ENCODE peak calls at places on chromosome 22, in five cellular contexts. L is stomach; W is effector memory CD4-positive, alpha-beta T cell; Q is hepatocyte; S is A549. U is an unnamed sample. For H3K4me1, the result is how much of the 10 kb centered on the place peaks cover.

GRCh38 chr22:42914511-42915076 is 57.5 kb upstream of the ARFGAP3 start:
- DNase-seq in L (no peak), W (no peak), Q (no peak), S (no peak), U (no peak)

GRCh38 chr22:47201996-47202818 is 439.8 kb downstream of the TBC1D22A start:
- DNase-seq in L (peak), W (no peak), Q (no peak), S (no peak), U (peak)

GRCh38 chr22:48574776-48575566 is 1252.7 kb downstream of the BRD1 start:
- DNase-seq in L (no peak), W (no peak), Q (peak), S (peak), U (peak)

GRCh38 chr22:37218771-37219411 is 6.6 kb upstream of the SSTR3 start:
- DNase-seq in L (no peak), W (peak), Q (no peak), S (no peak), U (no peak)

GRCh38 chr22:27792452-27793165 is 8.9 kb downstream of the MN1 start:
- DNase-seq in L (no peak), W (no peak), Q (no peak), S (no peak), U (no peak)

GRCh38 chr22:22408731-22409696 is 99.5 kb downstream of the ZNF280B start:
- DNase-seq in L (no peak), W (no peak), Q (peak), S (peak), U (no peak)

GRCh38 chr22:36580846-36581245 is 51.9 kb upstream of the EIF3D start:
- DNase-seq in L (no peak), W (no peak), Q (no peak), S (no peak), U (no peak)

GRCh38 chr22:42993651-42994275 is 21.2 kb downstream of the PACSIN2 start:
- DNase-seq in L (peak), W (no peak), Q (no peak), S (no peak), U (no peak)

GRCh38 chr22:37314315-37315046 is 32.2 kb downstream of the CYTH4 start:
- DNase-seq in L (no peak), W (no peak), Q (no peak), S (no peak), U (no peak)

GRCh38 chr22:40285508-40285907 is 60.8 kb upstream of the ADSL start:
- DNase-seq in L (no peak), W (no peak), Q (no peak), S (no peak), U (no peak)

GRCh38 chr22:40294696-40295095 is 51.6 kb upstream of the ADSL start:
- DNase-seq in L (no peak), W (no peak), Q (no peak), S (no peak), U (no peak)

DNA sequence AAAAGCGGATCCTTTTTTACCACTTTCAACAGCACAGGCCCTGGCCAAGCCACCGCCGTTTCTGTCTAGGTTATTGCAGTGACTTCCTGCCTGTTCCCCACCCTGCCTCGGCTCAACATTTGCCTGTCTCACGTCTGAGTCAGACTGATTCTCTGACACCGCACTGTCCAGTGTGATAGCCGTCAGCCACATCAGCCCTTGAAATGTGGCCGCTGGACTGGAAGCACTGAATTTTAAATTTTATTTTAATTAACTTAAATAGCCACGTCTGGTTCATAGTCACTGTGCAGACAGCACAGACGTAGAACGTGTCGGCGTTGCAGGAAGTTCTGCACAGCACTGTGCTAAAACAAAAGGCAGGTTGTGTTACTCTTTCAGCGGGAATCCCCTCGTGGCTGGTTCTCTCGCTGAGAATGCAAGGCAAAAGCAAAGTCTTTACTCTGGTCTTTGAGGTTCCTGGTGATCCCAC is 56.3 kb upstream of the ADSL start:
- DNase-seq in L (peak), W (peak), Q (no peak), S (no peak), U (no peak)
- H3K4me1 ChIP-seq in L (under half), W (under half), Q (under half), S (under half), U (under half)

DNA sequence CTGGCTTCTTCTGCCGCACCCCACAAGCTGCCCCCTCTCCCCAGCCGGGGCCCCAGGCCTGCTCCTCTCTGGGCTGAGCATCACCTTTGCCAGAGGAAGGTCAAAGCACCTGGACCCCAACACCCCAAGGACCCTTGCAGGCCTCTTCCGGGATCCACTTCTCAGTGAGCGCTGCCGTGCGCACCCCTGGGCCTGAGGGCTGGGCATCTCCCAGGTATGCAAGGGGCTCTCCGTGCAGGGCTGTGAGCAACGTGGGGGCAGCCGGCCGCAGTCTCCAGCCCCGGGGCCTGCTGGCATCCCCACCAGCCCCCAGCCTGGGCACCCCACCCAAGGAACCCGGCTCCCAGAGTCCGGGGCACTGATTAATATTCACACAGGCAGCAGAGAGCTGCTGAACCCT is 64.0 kb downstream of the BRD1 start:
- DNase-seq in L (no peak), W (no peak), Q (no peak), S (no peak), U (no peak)
- H3K27ac ChIP-seq in L (no peak), W (no peak), Q (no peak), S (no peak), U (no peak)

GRCh38 chr22:19289475-19290161 is 1.9 kb downstream of the CLTCL1 start:
- DNase-seq in L (no peak), W (no peak), Q (peak), S (no peak), U (no peak)
- H3K4me1 ChIP-seq in L (under half), W (under half), Q (under half), S (half or more), U (under half)

DNA sequence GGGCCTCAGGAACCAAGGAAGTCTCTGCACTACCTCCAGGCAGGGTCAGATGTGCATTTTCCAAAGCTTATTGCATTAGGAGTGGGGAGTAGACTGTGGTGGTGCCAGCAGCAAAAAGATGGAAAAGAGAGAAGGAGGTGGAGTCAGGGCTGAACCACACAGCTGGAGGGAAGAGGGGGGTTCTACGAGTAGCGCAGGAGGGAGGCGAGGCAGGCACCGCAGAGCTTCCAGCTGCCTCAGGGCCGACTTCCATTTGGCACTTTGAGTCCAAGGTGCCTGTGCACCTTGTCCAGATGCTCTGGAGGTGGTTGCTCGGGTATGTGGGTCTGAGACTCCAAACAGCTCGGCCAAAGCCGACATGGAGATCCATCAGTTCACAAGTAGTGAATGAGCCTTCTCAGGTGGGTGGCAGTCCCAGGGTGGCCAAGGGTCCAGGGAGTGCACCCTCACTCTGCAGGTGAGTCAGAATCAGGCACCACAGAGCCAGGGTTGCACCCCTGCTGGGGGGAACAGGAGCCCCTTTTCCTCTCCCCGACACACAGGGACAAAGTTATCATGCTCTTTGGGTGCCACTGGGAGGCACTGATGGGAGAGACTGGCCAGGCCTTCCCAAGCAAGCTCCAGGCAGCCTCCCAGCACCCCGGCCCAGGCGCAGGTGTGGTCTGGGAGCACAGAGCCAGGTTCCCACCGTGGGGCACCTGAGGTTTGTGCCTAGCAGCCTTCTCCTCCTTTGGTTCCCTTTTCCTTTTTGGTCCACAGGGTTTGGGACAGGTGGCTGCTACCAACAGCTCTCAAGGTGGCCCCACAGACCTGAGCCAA is 30.2 kb downstream of the GGT5 start:
- DNase-seq in L (no peak), W (no peak), Q (no peak), S (no peak), U (no peak)
- H3K27ac ChIP-seq in L (no peak), W (no peak), Q (no peak), S (peak), U (no peak)

DNA sequence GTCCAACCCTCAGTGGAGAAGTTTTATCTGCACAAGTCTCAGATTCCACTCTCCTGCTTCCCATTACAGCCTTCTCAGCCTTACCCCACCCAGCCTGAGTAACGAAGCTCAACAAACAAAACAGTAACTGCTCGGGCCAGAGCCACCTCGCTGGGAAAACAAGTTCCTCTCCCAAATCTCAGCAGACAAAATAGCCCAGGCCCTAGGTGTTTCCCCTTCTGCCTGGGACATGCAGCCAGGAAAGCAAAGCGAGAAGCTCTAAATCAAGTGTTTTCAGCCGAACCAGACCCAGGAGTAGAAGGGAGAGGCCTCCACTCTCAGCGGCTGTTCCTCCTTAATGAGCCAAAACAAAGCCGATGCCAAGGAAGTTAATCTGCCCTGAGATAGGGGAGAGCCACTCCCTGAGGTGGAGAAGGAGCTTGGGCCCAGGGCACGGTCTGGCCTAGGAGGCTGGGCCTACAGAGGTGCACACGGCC is 44.0 kb downstream of the LIF start:
- DNase-seq in L (peak), W (no peak), Q (peak), S (no peak), U (peak)
- H3K4me1 ChIP-seq in L (under half), W (under half), Q (under half), S (half or more), U (under half)

DNA sequence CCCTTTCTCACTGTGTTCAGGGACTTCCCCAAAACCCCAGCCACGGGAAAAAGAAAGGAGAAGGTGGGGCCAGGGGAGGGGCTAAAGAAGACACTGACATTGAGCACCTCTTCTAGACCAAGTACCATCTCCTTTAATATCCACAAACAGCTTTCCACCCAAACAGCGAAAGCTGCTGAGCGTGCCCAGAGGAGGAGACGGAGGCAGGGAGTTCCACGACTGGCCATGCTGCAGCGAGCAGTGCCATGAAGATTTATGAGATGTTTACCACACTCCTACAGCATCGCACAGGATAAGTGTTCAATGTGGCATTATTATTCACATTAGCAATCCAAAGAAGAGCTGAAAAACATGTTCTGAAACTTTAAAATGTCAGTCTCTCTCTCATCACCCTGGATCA is 127.4 kb downstream of the LARGE1 start:
- DNase-seq in L (no peak), W (no peak), Q (no peak), S (no peak), U (no peak)
- H3K27ac ChIP-seq in L (peak), W (no peak), Q (no peak), S (no peak), U (no peak)

DNA sequence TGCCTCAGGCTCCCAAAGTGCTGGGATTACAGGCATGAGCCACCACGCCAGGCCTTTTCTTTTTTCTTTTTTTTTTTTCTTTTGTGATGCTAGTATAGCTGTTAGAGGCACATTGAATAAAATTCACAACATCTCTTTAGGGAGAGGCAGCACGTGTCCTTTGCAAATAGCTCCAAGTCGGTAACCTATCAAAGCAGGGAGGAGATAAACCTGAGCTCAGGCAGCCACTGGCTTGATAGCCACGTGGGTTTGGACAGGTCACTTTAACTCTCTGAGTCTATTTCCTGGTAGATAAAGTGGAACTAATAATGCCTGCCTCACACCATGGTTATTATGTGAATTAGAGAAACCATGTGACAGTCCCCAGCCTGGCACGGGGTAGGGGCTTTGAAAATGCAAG is 43.1 kb upstream of the ATXN10 start:
- DNase-seq in L (no peak), W (no peak), Q (peak), S (no peak), U (no peak)
- H3K4me1 ChIP-seq in L (under half), W (under half), Q (under half), S (under half), U (under half)

DNA sequence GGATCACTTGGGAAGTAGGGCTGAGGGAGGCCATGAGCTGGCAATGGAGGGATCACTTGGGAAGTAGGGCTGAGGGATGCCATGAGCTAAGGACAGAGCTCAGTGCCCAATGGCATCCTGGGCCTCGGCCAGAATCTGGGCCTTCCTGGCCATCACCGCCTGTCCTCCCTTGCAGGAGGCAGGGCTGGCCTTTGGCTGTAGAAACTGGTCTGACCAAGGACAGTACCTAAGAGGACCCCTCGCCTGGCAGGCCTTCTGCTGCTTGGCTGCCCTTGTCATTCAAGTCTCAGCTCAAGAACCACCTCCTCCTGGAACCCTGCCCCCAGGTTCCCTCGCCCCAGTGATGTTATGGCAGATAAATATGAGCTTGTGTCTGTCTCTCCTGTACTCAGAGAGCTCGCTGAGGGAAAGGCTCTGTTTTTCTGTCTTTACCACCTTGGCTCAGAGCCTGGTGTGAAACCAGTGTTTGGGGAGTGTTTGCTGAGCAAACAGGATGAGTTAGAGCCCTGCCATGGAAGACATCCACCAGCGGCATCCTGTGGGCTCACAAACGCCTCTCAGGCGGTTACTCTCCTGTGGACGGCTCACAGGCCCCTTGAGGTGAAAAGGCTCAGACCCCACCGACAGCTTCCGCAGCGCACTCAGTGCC is 19.3 kb upstream of the RASL10A start:
- DNase-seq in L (no peak), W (no peak), Q (no peak), S (no peak), U (no peak)
- H3K27ac ChIP-seq in L (no peak), W (no peak), Q (no peak), S (no peak), U (no peak)